ENCODE peak calls at places on chromosome 1, in nine cellular contexts. One of them, this sample, is unnamed.

GRCh38 chr1:25971044-25971881 is 26.6 kb downstream of the PAFAH2 start:
- DNase-seq in WERI-Rb-1: no peak
- DNase-seq in GM12864: no peak
- DNase-seq in stimulated activated naive CD8-positive, alpha-beta T cell treated with anti-CD3 and anti-CD28 coated beads, Interleukin-15, Interleukin-2, amounts not matched to agents 100 U/mL and 50 U/mL, for 24 hours: no peak
- DNase-seq in effector memory CD4-positive, alpha-beta T cell: no peak
- DNase-seq in skeletal muscle cell: no peak
- DNase-seq in substantia nigra: no peak
- DNase-seq in hypothalamus: no peak
- DNase-seq in brain microvascular endothelial cell: no peak
- DNase-seq in this sample: no peak

GRCh38 chr1:215273838-215274516 is 191.4 kb downstream of the KCNK2 start:
- DNase-seq in WERI-Rb-1: no peak
- DNase-seq in GM12864: no peak
- DNase-seq in stimulated activated naive CD8-positive, alpha-beta T cell treated with anti-CD3 and anti-CD28 coated beads, Interleukin-15, Interleukin-2, amounts not matched to agents 100 U/mL and 50 U/mL, for 24 hours: no peak
- DNase-seq in effector memory CD4-positive, alpha-beta T cell: no peak
- DNase-seq in skeletal muscle cell: peak
- DNase-seq in substantia nigra: no peak
- DNase-seq in hypothalamus: no peak
- DNase-seq in brain microvascular endothelial cell: peak
- DNase-seq in this sample: peak

GRCh38 chr1:178337091-178337726 is 159.6 kb downstream of the CLEC20A start:
- DNase-seq in WERI-Rb-1: no peak
- DNase-seq in GM12864: no peak
- DNase-seq in stimulated activated naive CD8-positive, alpha-beta T cell treated with anti-CD3 and anti-CD28 coated beads, Interleukin-15, Interleukin-2, amounts not matched to agents 100 U/mL and 50 U/mL, for 24 hours: no peak
- DNase-seq in effector memory CD4-positive, alpha-beta T cell: no peak
- DNase-seq in skeletal muscle cell: no peak
- DNase-seq in substantia nigra: no peak
- DNase-seq in hypothalamus: no peak
- DNase-seq in brain microvascular endothelial cell: no peak
- DNase-seq in this sample: no peak

GRCh38 chr1:110765640-110766335 is 91.0 kb upstream of the KCNA3 start:
- DNase-seq in WERI-Rb-1: no peak
- DNase-seq in GM12864: peak
- DNase-seq in stimulated activated naive CD8-positive, alpha-beta T cell treated with anti-CD3 and anti-CD28 coated beads, Interleukin-15, Interleukin-2, amounts not matched to agents 100 U/mL and 50 U/mL, for 24 hours: peak
- DNase-seq in effector memory CD4-positive, alpha-beta T cell: no peak
- DNase-seq in skeletal muscle cell: peak
- DNase-seq in substantia nigra: peak
- DNase-seq in hypothalamus: peak
- DNase-seq in brain microvascular endothelial cell: peak
- DNase-seq in this sample: peak

GRCh38 chr1:36083635-36084501 is at the start of gene TEKT2:
- DNase-seq in WERI-Rb-1: peak
- DNase-seq in GM12864: no peak
- DNase-seq in stimulated activated naive CD8-positive, alpha-beta T cell treated with anti-CD3 and anti-CD28 coated beads, Interleukin-15, Interleukin-2, amounts not matched to agents 100 U/mL and 50 U/mL, for 24 hours: no peak
- DNase-seq in effector memory CD4-positive, alpha-beta T cell: no peak
- DNase-seq in skeletal muscle cell: no peak
- DNase-seq in substantia nigra: peak
- DNase-seq in hypothalamus: peak
- DNase-seq in brain microvascular endothelial cell: peak
- DNase-seq in this sample: no peak

GRCh38 chr1:211323156-211324063 is 3.2 kb upstream of the TRAF5 start:
- DNase-seq in WERI-Rb-1: peak
- DNase-seq in GM12864: no peak
- DNase-seq in stimulated activated naive CD8-positive, alpha-beta T cell treated with anti-CD3 and anti-CD28 coated beads, Interleukin-15, Interleukin-2, amounts not matched to agents 100 U/mL and 50 U/mL, for 24 hours: peak
- DNase-seq in effector memory CD4-positive, alpha-beta T cell: peak
- DNase-seq in skeletal muscle cell: no peak
- DNase-seq in substantia nigra: peak
- DNase-seq in hypothalamus: peak
- DNase-seq in brain microvascular endothelial cell: peak
- DNase-seq in this sample: no peak

GRCh38 chr1:218507355-218508002 is 162.3 kb downstream of the TGFB2 start:
- DNase-seq in WERI-Rb-1: no peak
- DNase-seq in GM12864: no peak
- DNase-seq in stimulated activated naive CD8-positive, alpha-beta T cell treated with anti-CD3 and anti-CD28 coated beads, Interleukin-15, Interleukin-2, amounts not matched to agents 100 U/mL and 50 U/mL, for 24 hours: no peak
- DNase-seq in effector memory CD4-positive, alpha-beta T cell: no peak
- DNase-seq in skeletal muscle cell: no peak
- DNase-seq in substantia nigra: no peak
- DNase-seq in hypothalamus: no peak
- DNase-seq in brain microvascular endothelial cell: no peak
- DNase-seq in this sample: no peak

GRCh38 chr1:35122311-35122710 is 43.1 kb downstream of the ZMYM1 start:
- DNase-seq in WERI-Rb-1: no peak
- DNase-seq in GM12864: no peak
- DNase-seq in stimulated activated naive CD8-positive, alpha-beta T cell treated with anti-CD3 and anti-CD28 coated beads, Interleukin-15, Interleukin-2, amounts not matched to agents 100 U/mL and 50 U/mL, for 24 hours: no peak
- DNase-seq in effector memory CD4-positive, alpha-beta T cell: no peak
- DNase-seq in skeletal muscle cell: no peak
- DNase-seq in substantia nigra: no peak
- DNase-seq in hypothalamus: no peak
- DNase-seq in brain microvascular endothelial cell: peak
- DNase-seq in this sample: no peak

GRCh38 chr1:94721240-94721639 is 98.9 kb upstream of the SLC44A3 start:
- DNase-seq in WERI-Rb-1: no peak
- DNase-seq in GM12864: no peak
- DNase-seq in stimulated activated naive CD8-positive, alpha-beta T cell treated with anti-CD3 and anti-CD28 coated beads, Interleukin-15, Interleukin-2, amounts not matched to agents 100 U/mL and 50 U/mL, for 24 hours: no peak
- DNase-seq in effector memory CD4-positive, alpha-beta T cell: no peak
- DNase-seq in skeletal muscle cell: no peak
- DNase-seq in substantia nigra: no peak
- DNase-seq in hypothalamus: peak
- DNase-seq in brain microvascular endothelial cell: no peak
- DNase-seq in this sample: no peak

GRCh38 chr1:154198756-154199562 is 7.1 kb upstream of the TPM3 start:
- DNase-seq in WERI-Rb-1: peak
- DNase-seq in GM12864: no peak
- DNase-seq in stimulated activated naive CD8-positive, alpha-beta T cell treated with anti-CD3 and anti-CD28 coated beads, Interleukin-15, Interleukin-2, amounts not matched to agents 100 U/mL and 50 U/mL, for 24 hours: peak
- DNase-seq in effector memory CD4-positive, alpha-beta T cell: no peak
- DNase-seq in skeletal muscle cell: no peak
- DNase-seq in substantia nigra: peak
- DNase-seq in hypothalamus: peak
- DNase-seq in brain microvascular endothelial cell: peak
- DNase-seq in this sample: no peak

GRCh38 chr1:238408737-238409136 is 518.0 kb upstream of the ZP4 start:
- DNase-seq in WERI-Rb-1: no peak
- DNase-seq in GM12864: no peak
- DNase-seq in stimulated activated naive CD8-positive, alpha-beta T cell treated with anti-CD3 and anti-CD28 coated beads, Interleukin-15, Interleukin-2, amounts not matched to agents 100 U/mL and 50 U/mL, for 24 hours: no peak
- DNase-seq in effector memory CD4-positive, alpha-beta T cell: no peak
- DNase-seq in skeletal muscle cell: no peak
- DNase-seq in substantia nigra: no peak
- DNase-seq in hypothalamus: no peak
- DNase-seq in brain microvascular endothelial cell: no peak
- DNase-seq in this sample: no peak

GRCh38 chr1:38018864-38019343 is 6.4 kb downstream of the UTP11 start:
- DNase-seq in WERI-Rb-1: no peak
- DNase-seq in GM12864: no peak
- DNase-seq in stimulated activated naive CD8-positive, alpha-beta T cell treated with anti-CD3 and anti-CD28 coated beads, Interleukin-15, Interleukin-2, amounts not matched to agents 100 U/mL and 50 U/mL, for 24 hours: no peak
- DNase-seq in effector memory CD4-positive, alpha-beta T cell: no peak
- DNase-seq in skeletal muscle cell: no peak
- DNase-seq in substantia nigra: no peak
- DNase-seq in hypothalamus: no peak
- DNase-seq in brain microvascular endothelial cell: no peak
- DNase-seq in this sample: no peak

GRCh38 chr1:200129480-200129879 is 102.0 kb downstream of the NR5A2 start:
- DNase-seq in WERI-Rb-1: no peak
- DNase-seq in GM12864: no peak
- DNase-seq in stimulated activated naive CD8-positive, alpha-beta T cell treated with anti-CD3 and anti-CD28 coated beads, Interleukin-15, Interleukin-2, amounts not matched to agents 100 U/mL and 50 U/mL, for 24 hours: no peak
- DNase-seq in effector memory CD4-positive, alpha-beta T cell: no peak
- DNase-seq in skeletal muscle cell: no peak
- DNase-seq in substantia nigra: no peak
- DNase-seq in hypothalamus: no peak
- DNase-seq in brain microvascular endothelial cell: no peak
- DNase-seq in this sample: no peak

GRCh38 chr1:31523012-31523411 is 53.3 kb upstream of the TINAGL1 start:
- DNase-seq in WERI-Rb-1: no peak
- DNase-seq in GM12864: no peak
- DNase-seq in stimulated activated naive CD8-positive, alpha-beta T cell treated with anti-CD3 and anti-CD28 coated beads, Interleukin-15, Interleukin-2, amounts not matched to agents 100 U/mL and 50 U/mL, for 24 hours: no peak
- DNase-seq in effector memory CD4-positive, alpha-beta T cell: no peak
- DNase-seq in skeletal muscle cell: no peak
- DNase-seq in substantia nigra: no peak
- DNase-seq in hypothalamus: no peak
- DNase-seq in brain microvascular endothelial cell: no peak
- DNase-seq in this sample: peak

GRCh38 chr1:156089704-156090103 is 7.4 kb upstream of the MEX3A start:
- DNase-seq in WERI-Rb-1: peak
- DNase-seq in GM12864: no peak
- DNase-seq in stimulated activated naive CD8-positive, alpha-beta T cell treated with anti-CD3 and anti-CD28 coated beads, Interleukin-15, Interleukin-2, amounts not matched to agents 100 U/mL and 50 U/mL, for 24 hours: no peak
- DNase-seq in effector memory CD4-positive, alpha-beta T cell: no peak
- DNase-seq in skeletal muscle cell: no peak
- DNase-seq in substantia nigra: no peak
- DNase-seq in hypothalamus: no peak
- DNase-seq in brain microvascular endothelial cell: no peak
- DNase-seq in this sample: no peak

GRCh38 chr1:204468206-204468605 is 26.4 kb downstream of the PIK3C2B start:
- DNase-seq in WERI-Rb-1: no peak
- DNase-seq in GM12864: no peak
- DNase-seq in stimulated activated naive CD8-positive, alpha-beta T cell treated with anti-CD3 and anti-CD28 coated beads, Interleukin-15, Interleukin-2, amounts not matched to agents 100 U/mL and 50 U/mL, for 24 hours: no peak
- DNase-seq in effector memory CD4-positive, alpha-beta T cell: no peak
- DNase-seq in skeletal muscle cell: no peak
- DNase-seq in substantia nigra: peak
- DNase-seq in hypothalamus: no peak
- DNase-seq in brain microvascular endothelial cell: no peak
- DNase-seq in this sample: no peak

GRCh38 chr1:39690943-39691382 is 270 bp downstream of the HPCAL4 start:
- DNase-seq in WERI-Rb-1: no peak
- DNase-seq in GM12864: no peak
- DNase-seq in stimulated activated naive CD8-positive, alpha-beta T cell treated with anti-CD3 and anti-CD28 coated beads, Interleukin-15, Interleukin-2, amounts not matched to agents 100 U/mL and 50 U/mL, for 24 hours: no peak
- DNase-seq in effector memory CD4-positive, alpha-beta T cell: no peak
- DNase-seq in skeletal muscle cell: no peak
- DNase-seq in substantia nigra: no peak
- DNase-seq in hypothalamus: no peak
- DNase-seq in brain microvascular endothelial cell: no peak
- DNase-seq in this sample: no peak

GRCh38 chr1:110130989-110131388 is 18.7 kb downstream of the UBL4B start:
- DNase-seq in WERI-Rb-1: no peak
- DNase-seq in GM12864: no peak
- DNase-seq in stimulated activated naive CD8-positive, alpha-beta T cell treated with anti-CD3 and anti-CD28 coated beads, Interleukin-15, Interleukin-2, amounts not matched to agents 100 U/mL and 50 U/mL, for 24 hours: no peak
- DNase-seq in effector memory CD4-positive, alpha-beta T cell: no peak
- DNase-seq in skeletal muscle cell: no peak
- DNase-seq in substantia nigra: no peak
- DNase-seq in hypothalamus: no peak
- DNase-seq in brain microvascular endothelial cell: no peak
- DNase-seq in this sample: no peak

This sample was measured in HCT116.